ENCODE peak calls at places on chromosomes 6 and 20, in six cellular contexts. One of them, this sample, is unnamed.

GRCh38 chr20:35511814-35512420 is 17.5 kb downstream of the C20orf173 start:
- DNase-seq in IMR-90: peak
- DNase-seq in sigmoid colon: no peak
- DNase-seq in esophagus squamous epithelium: no peak
- DNase-seq in WERI-Rb-1: peak
- DNase-seq in psoas muscle: no peak
- DNase-seq in this sample: peak

GRCh38 chr6:46023216-46023915 is 7.7 kb upstream of the CLIC5 start:
- DNase-seq in IMR-90: no peak
- DNase-seq in sigmoid colon: no peak
- DNase-seq in esophagus squamous epithelium: no peak
- DNase-seq in WERI-Rb-1: no peak
- DNase-seq in psoas muscle: no peak
- DNase-seq in this sample: no peak

GRCh38 chr6:103893082-103893481 is 966.6 kb downstream of the HACE1 start:
- DNase-seq in IMR-90: no peak
- DNase-seq in sigmoid colon: no peak
- DNase-seq in esophagus squamous epithelium: no peak
- DNase-seq in WERI-Rb-1: no peak
- DNase-seq in psoas muscle: no peak
- DNase-seq in this sample: no peak

GRCh38 chr6:122401104-122401503 is 1.7 kb downstream of the HSF2 start:
- DNase-seq in IMR-90: no peak
- DNase-seq in sigmoid colon: no peak
- DNase-seq in esophagus squamous epithelium: no peak
- DNase-seq in WERI-Rb-1: no peak
- DNase-seq in psoas muscle: no peak
- DNase-seq in this sample: no peak

GRCh38 chr20:44586289-44586911 is 4.0 kb downstream of the PKIG start:
- DNase-seq in IMR-90: no peak
- DNase-seq in sigmoid colon: no peak
- DNase-seq in esophagus squamous epithelium: no peak
- DNase-seq in WERI-Rb-1: no peak
- DNase-seq in psoas muscle: no peak
- DNase-seq in this sample: no peak

GRCh38 chr6:36319834-36320233 is 16.9 kb downstream of the BNIP5 start:
- DNase-seq in IMR-90: no peak
- DNase-seq in sigmoid colon: no peak
- DNase-seq in esophagus squamous epithelium: no peak
- DNase-seq in WERI-Rb-1: no peak
- DNase-seq in psoas muscle: no peak
- DNase-seq in this sample: no peak

GRCh38 chr6:44485601-44486000 is 98.1 kb downstream of the CDC5L start:
- DNase-seq in IMR-90: no peak
- DNase-seq in sigmoid colon: no peak
- DNase-seq in esophagus squamous epithelium: no peak
- DNase-seq in WERI-Rb-1: no peak
- DNase-seq in psoas muscle: no peak
- DNase-seq in this sample: no peak

GRCh38 chr6:158057213-158057987 is 75.7 kb downstream of the SYNJ2 start:
- DNase-seq in IMR-90: peak
- DNase-seq in sigmoid colon: peak
- DNase-seq in esophagus squamous epithelium: no peak
- DNase-seq in WERI-Rb-1: no peak
- DNase-seq in psoas muscle: no peak
- DNase-seq in this sample: peak

DNA sequence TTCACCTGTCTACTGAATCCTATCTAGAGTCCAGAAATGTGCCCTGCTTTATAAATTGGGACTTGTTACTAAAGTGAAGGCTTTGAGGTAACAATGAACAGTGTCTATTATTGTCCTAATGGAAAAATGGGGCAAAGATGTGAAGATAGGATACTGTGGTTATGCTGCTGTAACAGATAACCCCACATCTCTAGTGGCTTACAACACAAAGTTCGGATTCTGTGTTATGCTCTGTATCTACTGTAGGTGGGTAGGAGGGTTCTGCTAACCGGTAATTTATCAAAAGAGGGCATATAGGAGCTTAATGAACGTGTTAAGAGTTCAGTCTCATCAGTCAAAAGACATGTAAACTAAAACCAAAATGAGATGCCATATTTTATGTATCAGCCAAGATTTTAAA is 6.2 kb downstream of the NAA20 start:
- DNase-seq in IMR-90: no peak
- DNase-seq in sigmoid colon: no peak
- DNase-seq in esophagus squamous epithelium: no peak
- DNase-seq in WERI-Rb-1: no peak
- DNase-seq in psoas muscle: no peak
- DNase-seq in this sample: no peak
- TF ChIP-seq CTCF in IMR-90: no peak
- TF ChIP-seq CTCF in sigmoid colon: no peak
- TF ChIP-seq CTCF in esophagus squamous epithelium: no peak
- TF ChIP-seq CTCF in WERI-Rb-1: no peak
- TF ChIP-seq CTCF in psoas muscle: no peak
- TF ChIP-seq CTCF in this sample: no peak

DNA sequence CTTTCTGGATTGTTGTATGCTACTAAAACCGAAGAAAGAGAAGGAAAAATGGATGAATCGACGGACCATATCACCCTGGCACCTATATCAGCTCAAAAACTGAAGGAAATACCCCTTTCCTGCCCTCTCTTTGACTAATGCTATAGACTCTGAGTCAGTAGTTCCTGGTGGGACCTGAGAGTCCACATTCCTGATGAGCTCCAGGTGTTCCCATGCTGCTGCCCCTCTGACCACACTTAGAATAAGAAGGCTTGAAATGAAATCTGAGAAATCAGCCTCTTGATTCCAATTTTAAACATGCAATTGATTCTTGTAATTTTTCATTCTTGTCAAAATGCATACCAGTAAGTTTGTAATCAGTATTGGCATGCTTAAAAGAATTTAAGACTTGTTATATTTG is 75.2 kb downstream of the PRL start:
- DNase-seq in IMR-90: no peak
- DNase-seq in sigmoid colon: no peak
- DNase-seq in esophagus squamous epithelium: no peak
- DNase-seq in WERI-Rb-1: no peak
- DNase-seq in psoas muscle: no peak
- DNase-seq in this sample: no peak
- H3K4me3 ChIP-seq in IMR-90: no peak
- H3K4me3 ChIP-seq in sigmoid colon: no peak
- H3K4me3 ChIP-seq in esophagus squamous epithelium: no peak
- H3K4me3 ChIP-seq in WERI-Rb-1: no peak
- H3K4me3 ChIP-seq in psoas muscle: no peak
- H3K4me3 ChIP-seq in this sample: no peak

DNA sequence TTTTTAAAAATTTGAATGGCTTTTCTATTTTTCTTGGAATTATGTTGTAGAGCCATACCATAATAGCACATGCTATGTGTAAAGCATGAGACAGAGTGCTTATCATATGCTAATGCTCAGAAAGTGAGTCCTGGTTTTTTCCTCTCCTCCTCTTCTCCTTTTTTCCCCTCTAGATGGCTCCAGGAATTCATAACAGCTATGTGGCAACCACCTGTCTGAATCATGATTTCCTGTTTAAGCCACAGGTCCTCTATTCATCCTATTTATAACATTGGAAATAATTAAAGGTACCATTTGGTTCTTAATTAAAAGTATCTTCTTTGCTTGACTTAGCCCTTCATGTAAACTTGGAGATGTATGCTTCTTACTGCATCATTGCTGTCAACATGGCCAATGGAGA is 260.0 kb upstream of the MAP3K7 start:
- DNase-seq in IMR-90: no peak
- DNase-seq in sigmoid colon: no peak
- DNase-seq in esophagus squamous epithelium: no peak
- DNase-seq in WERI-Rb-1: no peak
- DNase-seq in psoas muscle: no peak
- DNase-seq in this sample: no peak
- TF ChIP-seq CTCF in IMR-90: no peak
- TF ChIP-seq CTCF in sigmoid colon: no peak
- TF ChIP-seq CTCF in esophagus squamous epithelium: no peak
- TF ChIP-seq CTCF in WERI-Rb-1: no peak
- TF ChIP-seq CTCF in psoas muscle: no peak
- TF ChIP-seq CTCF in this sample: no peak

GRCh38 chr20:62675156-62675871 is 33.0 kb downstream of the SLCO4A1 start:
- DNase-seq in IMR-90: no peak
- DNase-seq in sigmoid colon: no peak
- DNase-seq in esophagus squamous epithelium: no peak
- DNase-seq in WERI-Rb-1: peak
- DNase-seq in psoas muscle: no peak
- DNase-seq in this sample: no peak

GRCh38 chr20:62679978-62680589 is 28.6 kb upstream of the NTSR1 start:
- DNase-seq in IMR-90: no peak
- DNase-seq in sigmoid colon: no peak
- DNase-seq in esophagus squamous epithelium: no peak
- DNase-seq in WERI-Rb-1: no peak
- DNase-seq in psoas muscle: no peak
- DNase-seq in this sample: no peak

GRCh38 chr20:62678553-62678952 is 30.1 kb upstream of the NTSR1 start:
- DNase-seq in IMR-90: no peak
- DNase-seq in sigmoid colon: no peak
- DNase-seq in esophagus squamous epithelium: no peak
- DNase-seq in WERI-Rb-1: no peak
- DNase-seq in psoas muscle: no peak
- DNase-seq in this sample: no peak

GRCh38 chr20:62676976-62677375 is 31.7 kb upstream of the NTSR1 start:
- DNase-seq in IMR-90: no peak
- DNase-seq in sigmoid colon: no peak
- DNase-seq in esophagus squamous epithelium: no peak
- DNase-seq in WERI-Rb-1: no peak
- DNase-seq in psoas muscle: no peak
- DNase-seq in this sample: no peak

DNA sequence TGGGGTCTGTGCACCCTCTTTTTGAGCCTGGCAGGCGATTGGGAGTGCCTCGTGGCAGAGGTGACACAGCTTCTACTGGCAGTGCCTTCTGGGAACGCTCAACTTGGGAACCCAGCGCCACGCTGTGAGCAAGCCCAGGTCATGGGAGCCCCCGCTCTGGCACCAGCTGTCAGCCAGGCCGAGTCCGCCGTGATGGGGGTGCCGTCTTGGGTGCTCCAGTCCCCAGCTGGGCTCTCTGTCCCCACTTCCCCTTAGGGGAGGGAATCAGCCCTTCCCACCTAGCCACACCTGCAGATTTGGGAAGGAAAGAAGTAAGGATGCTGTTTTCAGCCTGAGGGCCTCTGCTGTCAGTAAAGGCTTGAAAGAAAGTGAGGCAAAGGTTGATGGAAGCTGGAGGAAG is 31.0 kb upstream of the NTSR1 start:
- DNase-seq in IMR-90: no peak
- DNase-seq in sigmoid colon: no peak
- DNase-seq in esophagus squamous epithelium: no peak
- DNase-seq in WERI-Rb-1: no peak
- DNase-seq in psoas muscle: no peak
- DNase-seq in this sample: no peak
- H3K4me3 ChIP-seq in IMR-90: no peak
- H3K4me3 ChIP-seq in sigmoid colon: no peak
- H3K4me3 ChIP-seq in esophagus squamous epithelium: no peak
- H3K4me3 ChIP-seq in WERI-Rb-1: no peak
- H3K4me3 ChIP-seq in psoas muscle: no peak
- H3K4me3 ChIP-seq in this sample: no peak